ENCODE peak calls at places on chromosomes 3 and 15, in five cellular contexts. D, Z, Y, X and N are unnamed samples.

GRCh38 chr3:152330565-152330964 is 61.8 kb downstream of the MBNL1 start:
- DNase-seq in D (no peak), Z (no peak), Y (no peak), X (no peak), N (no peak)

GRCh38 chr3:72175305-72175858 is 390.4 kb upstream of the PROK2 start:
- DNase-seq in D (no peak), Z (no peak), Y (no peak), X (no peak), N (no peak)

GRCh38 chr15:90425726-90426346 is 37.8 kb downstream of the IQGAP1 start:
- DNase-seq in D (no peak), Z (no peak), Y (no peak), X (no peak), N (no peak)

GRCh38 chr3:125229707-125230106 is 17.2 kb upstream of the SLC12A8 start:
- DNase-seq in D (no peak), Z (no peak), Y (no peak), X (no peak), N (no peak)

GRCh38 chr15:55778932-55779331 is 36.0 kb upstream of the PRTG start:
- DNase-seq in D (no peak), Z (no peak), Y (no peak), X (no peak), N (no peak)

GRCh38 chr3:126367316-126367805 is 10.2 kb upstream of the KLF15 start:
- DNase-seq in D (no peak), Z (no peak), Y (no peak), X (no peak), N (no peak)

GRCh38 chr3:148002705-148003205 is 593.6 kb downstream of the ZIC1 start:
- DNase-seq in D (no peak), Z (no peak), Y (no peak), X (no peak), N (no peak)

GRCh38 chr15:44215594-44215993 is 20.5 kb upstream of the FRMD5 start:
- DNase-seq in D (no peak), Z (no peak), Y (no peak), X (peak), N (no peak)

GRCh38 chr3:11565492-11565891 is 78.2 kb downstream of the VGLL4 start:
- DNase-seq in D (no peak), Z (no peak), Y (no peak), X (no peak), N (no peak)

GRCh38 chr3:103712320-103713008 is 1277.6 kb downstream of the ZPLD1 start:
- DNase-seq in D (no peak), Z (no peak), Y (no peak), X (peak), N (no peak)

GRCh38 chr3:187181454-187182170 is 15.7 kb upstream of the RTP1 start:
- DNase-seq in D (no peak), Z (no peak), Y (no peak), X (no peak), N (no peak)

GRCh38 chr3:170811928-170812591 is 57.9 kb downstream of the RPL22L1 start:
- DNase-seq in D (peak), Z (peak), Y (peak), X (peak), N (peak)
- TF ChIP-seq CTCF in D (peak), Z (peak), Y (peak), X (peak), N (peak)

DNA sequence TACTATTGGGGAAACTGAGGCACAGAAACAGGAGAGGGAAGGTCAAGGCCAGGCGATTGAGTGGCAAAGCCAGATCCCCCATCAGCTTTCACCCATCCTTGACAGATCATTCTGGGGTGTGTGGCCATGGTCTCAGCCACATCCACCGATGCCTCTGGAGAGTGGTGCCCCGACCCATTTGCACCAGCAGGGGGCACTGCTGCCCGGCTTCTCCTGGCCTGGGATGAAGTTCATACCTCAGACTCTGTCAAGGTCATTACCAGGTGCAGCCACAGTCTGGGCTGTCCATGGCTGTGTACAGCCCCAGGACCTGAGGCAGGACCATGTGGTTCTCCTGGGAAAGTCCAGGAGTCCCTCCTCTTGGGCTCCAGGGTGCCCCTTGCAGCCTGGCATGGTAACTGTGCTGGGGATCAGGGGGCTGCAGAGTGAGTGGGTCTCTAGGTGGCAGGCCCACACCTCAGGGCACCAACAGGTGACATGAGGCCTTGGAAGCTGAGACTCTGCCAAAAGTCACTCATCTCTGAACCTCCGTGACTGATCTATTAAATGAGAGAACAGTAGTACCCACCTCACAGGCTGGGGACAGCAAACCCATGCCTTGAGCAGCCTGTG is 67.3 kb downstream of the CACNA2D2 start:
- DNase-seq in D (peak), Z (peak), Y (peak), X (peak), N (peak)
- TF ChIP-seq CTCF in D (no peak), Z (peak), Y (peak), X (peak), N (peak)

DNA sequence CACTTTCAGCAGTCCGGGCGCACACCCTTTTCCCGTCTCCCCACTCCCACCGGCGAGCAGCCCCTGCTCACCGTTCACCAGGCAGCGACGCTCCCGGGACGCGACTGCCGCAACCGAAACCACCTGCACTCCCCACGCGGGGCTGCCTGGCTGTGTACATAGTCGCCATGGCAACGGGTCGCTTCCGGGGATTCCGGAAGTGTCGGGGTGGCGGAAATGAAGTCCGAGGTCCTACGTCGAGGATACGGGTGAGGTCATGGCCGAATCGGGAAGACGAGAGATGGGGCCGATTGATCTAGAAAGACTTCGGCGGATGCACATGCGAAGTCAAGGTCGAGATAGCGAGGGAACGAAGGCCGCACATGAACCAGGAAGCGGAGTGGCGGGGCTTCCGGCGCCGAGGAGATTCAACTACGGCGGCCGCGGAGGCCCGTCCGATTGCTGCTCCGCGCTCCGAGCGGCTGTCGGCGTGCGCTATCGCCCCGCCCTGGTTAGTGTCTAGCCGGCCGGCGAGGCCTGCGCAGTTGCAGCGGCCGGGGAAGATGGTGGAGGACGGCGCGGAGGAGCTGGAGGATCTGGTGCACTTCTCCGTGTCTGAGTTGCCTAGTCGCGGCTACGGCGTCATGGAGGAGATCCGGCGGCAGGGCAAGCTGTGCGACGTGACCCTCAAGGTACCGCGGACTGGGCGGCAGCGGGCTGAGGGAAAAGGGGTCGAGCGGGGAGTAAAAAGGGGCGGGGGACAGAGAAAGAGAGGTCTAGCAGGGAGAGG is at the start of the genes KIF9 and KLHL18:
- DNase-seq in D (peak), Z (peak), Y (peak), X (peak), N (peak)
- TF ChIP-seq CTCF in D (no peak), Z (no peak), Y (no peak), X (no peak), N (no peak)

DNA sequence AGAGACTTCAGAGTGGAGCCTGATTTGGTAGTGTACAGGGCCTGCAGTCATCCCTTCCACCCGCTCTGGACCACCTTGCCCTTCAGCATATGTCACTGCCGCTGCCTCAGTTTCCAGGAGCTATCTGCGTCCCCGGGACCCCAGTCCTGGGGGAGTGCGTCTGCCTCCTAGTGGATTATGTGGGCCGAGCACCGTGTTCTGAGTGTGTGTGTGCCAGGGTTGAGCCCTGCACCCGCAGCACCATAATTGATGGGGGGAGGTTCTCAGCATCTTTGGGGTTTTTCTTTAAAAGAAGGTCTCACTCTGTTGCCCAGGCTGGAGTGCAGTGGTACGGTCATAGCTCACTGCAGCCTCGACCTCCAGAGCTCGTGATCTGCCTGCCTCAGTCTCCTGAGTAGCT is 33.6 kb downstream of the CD276 start:
- DNase-seq in D (no peak), Z (no peak), Y (no peak), X (no peak), N (no peak)
- TF ChIP-seq CTCF in D (no peak), Z (no peak), Y (peak), X (peak), N (no peak)

GRCh38 chr3:25863560-25863959 is 73.7 kb downstream of the OXSM start:
- DNase-seq in D (no peak), Z (no peak), Y (no peak), X (no peak), N (no peak)
- TF ChIP-seq CTCF in D (no peak), Z (no peak), Y (peak), X (peak), N (peak)

GRCh38 chr3:127518456-127519081 is 72.0 kb downstream of the TPRA1 start:
- DNase-seq in D (no peak), Z (no peak), Y (no peak), X (no peak), N (no peak)

GRCh38 chr3:127525373-127525772 is 65.2 kb downstream of the TPRA1 start:
- DNase-seq in D (no peak), Z (no peak), Y (no peak), X (peak), N (no peak)

GRCh38 chr3:127524300-127524896 is 66.1 kb downstream of the TPRA1 start:
- DNase-seq in D (no peak), Z (no peak), Y (peak), X (no peak), N (no peak)

DNA sequence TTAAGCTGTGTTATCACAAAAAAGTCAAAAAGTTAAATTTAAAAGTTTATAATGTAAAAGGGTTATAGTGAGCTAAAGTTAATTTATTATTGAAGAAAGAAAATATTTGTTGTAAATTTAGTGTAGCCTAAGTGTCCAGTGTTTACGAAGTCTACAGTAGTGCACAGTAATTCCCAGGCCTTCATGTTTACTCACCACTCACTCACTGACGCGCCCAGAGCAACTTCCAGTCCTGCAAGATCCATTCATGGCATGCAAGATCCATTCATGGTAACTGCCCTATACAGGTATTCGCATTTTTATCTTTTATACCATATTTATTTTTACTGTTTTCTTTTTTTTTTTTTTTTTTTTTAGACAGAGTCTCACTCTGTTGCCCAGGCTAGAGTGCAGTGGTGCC is 69.5 kb downstream of the TPRA1 start:
- DNase-seq in D (no peak), Z (no peak), Y (no peak), X (no peak), N (no peak)
- TF ChIP-seq CTCF in D (no peak), Z (no peak), Y (no peak), X (no peak), N (no peak)